ENCODE peak calls at places on chromosomes 5 and 9, in four cellular contexts. One of them, this sample, is unnamed.

GRCh38 chr5:150593593-150593992 is 46.9 kb upstream of the SYNPO start:
- DNase-seq in kidney: no peak
- DNase-seq in A673: no peak
- DNase-seq in GM23248: no peak
- DNase-seq in this sample: peak

GRCh38 chr5:153719324-153719723 is 228.9 kb downstream of the GRIA1 start:
- DNase-seq in kidney: no peak
- DNase-seq in A673: no peak
- DNase-seq in GM23248: no peak
- DNase-seq in this sample: no peak

GRCh38 chr5:172453206-172453985 is 929 bp downstream of the SH3PXD2B start:
- DNase-seq in kidney: no peak
- DNase-seq in A673: peak
- DNase-seq in GM23248: peak
- DNase-seq in this sample: peak

GRCh38 chr5:132389453-132390286 is 20.2 kb downstream of the SLC22A5 start:
- DNase-seq in kidney: peak
- DNase-seq in A673: peak
- DNase-seq in GM23248: peak
- DNase-seq in this sample: peak

GRCh38 chr9:69542048-69542447 is 130.1 kb downstream of the APBA1 start:
- DNase-seq in kidney: no peak
- DNase-seq in A673: no peak
- DNase-seq in GM23248: no peak
- DNase-seq in this sample: no peak

GRCh38 chr9:125674981-125675973 is 31.7 kb downstream of the MAPKAP1 start:
- DNase-seq in kidney: no peak
- DNase-seq in A673: peak
- DNase-seq in GM23248: peak
- DNase-seq in this sample: peak

GRCh38 chr5:109694451-109694891 is 4.7 kb downstream of the MAN2A1 start:
- DNase-seq in kidney: no peak
- DNase-seq in A673: no peak
- DNase-seq in GM23248: peak
- DNase-seq in this sample: peak

GRCh38 chr5:178460598-178461425 is 129.4 kb downstream of the COL23A1 start:
- DNase-seq in kidney: peak
- DNase-seq in A673: peak
- DNase-seq in GM23248: peak
- DNase-seq in this sample: peak

GRCh38 chr9:131951905-131952304 is 127.8 kb downstream of the MED27 start:
- DNase-seq in kidney: peak
- DNase-seq in A673: no peak
- DNase-seq in GM23248: peak
- DNase-seq in this sample: peak

GRCh38 chr9:129138144-129138462 is 26.9 kb downstream of the PTPA start:
- DNase-seq in kidney: peak
- DNase-seq in A673: no peak
- DNase-seq in GM23248: peak
- DNase-seq in this sample: no peak

GRCh38 chr9:20364954-20365353 is 257.3 kb downstream of the MLLT3 start:
- DNase-seq in kidney: no peak
- DNase-seq in A673: peak
- DNase-seq in GM23248: no peak
- DNase-seq in this sample: no peak

GRCh38 chr9:135858491-135859185 is 48.7 kb downstream of the CAMSAP1 start:
- DNase-seq in kidney: no peak
- DNase-seq in A673: no peak
- DNase-seq in GM23248: peak
- DNase-seq in this sample: no peak

GRCh38 chr5:181069767-181070491 is 29.9 kb downstream of the BTNL9 start:
- DNase-seq in kidney: no peak
- DNase-seq in A673: no peak
- DNase-seq in GM23248: peak
- DNase-seq in this sample: no peak

GRCh38 chr5:181064987-181065386 is 24.9 kb downstream of the BTNL9 start:
- DNase-seq in kidney: no peak
- DNase-seq in A673: no peak
- DNase-seq in GM23248: no peak
- DNase-seq in this sample: no peak

GRCh38 chr5:181071257-181071656 is 31.2 kb downstream of the BTNL9 start:
- DNase-seq in kidney: no peak
- DNase-seq in A673: no peak
- DNase-seq in GM23248: no peak
- DNase-seq in this sample: no peak

GRCh38 chr5:181070523-181070922 is 30.5 kb downstream of the BTNL9 start:
- DNase-seq in kidney: no peak
- DNase-seq in A673: no peak
- DNase-seq in GM23248: no peak
- DNase-seq in this sample: no peak
- H3K4me3 ChIP-seq in kidney: no peak
- H3K4me3 ChIP-seq in A673: no peak
- H3K4me3 ChIP-seq in GM23248: no peak
- H3K4me3 ChIP-seq in this sample: no peak

GRCh38 chr5:163916376-163916775 is 411.0 kb downstream of the MAT2B start:
- DNase-seq in kidney: no peak
- DNase-seq in A673: no peak
- DNase-seq in GM23248: no peak
- DNase-seq in this sample: peak

GRCh38 chr5:163916856-163917255 is 411.4 kb downstream of the MAT2B start:
- DNase-seq in kidney: no peak
- DNase-seq in A673: no peak
- DNase-seq in GM23248: no peak
- DNase-seq in this sample: peak

GRCh38 chr5:163914911-163915310 is 409.5 kb downstream of the MAT2B start:
- DNase-seq in kidney: no peak
- DNase-seq in A673: no peak
- DNase-seq in GM23248: no peak
- DNase-seq in this sample: no peak

GRCh38 chr5:163913548-163913947 is 408.1 kb downstream of the MAT2B start:
- DNase-seq in kidney: no peak
- DNase-seq in A673: no peak
- DNase-seq in GM23248: peak
- DNase-seq in this sample: peak

GRCh38 chr5:163915481-163915961 is 410.1 kb downstream of the MAT2B start:
- DNase-seq in kidney: peak
- DNase-seq in A673: no peak
- DNase-seq in GM23248: no peak
- DNase-seq in this sample: peak
- H3K4me3 ChIP-seq in kidney: no peak
- H3K4me3 ChIP-seq in A673: no peak
- H3K4me3 ChIP-seq in GM23248: no peak
- H3K4me3 ChIP-seq in this sample: no peak

DNA sequence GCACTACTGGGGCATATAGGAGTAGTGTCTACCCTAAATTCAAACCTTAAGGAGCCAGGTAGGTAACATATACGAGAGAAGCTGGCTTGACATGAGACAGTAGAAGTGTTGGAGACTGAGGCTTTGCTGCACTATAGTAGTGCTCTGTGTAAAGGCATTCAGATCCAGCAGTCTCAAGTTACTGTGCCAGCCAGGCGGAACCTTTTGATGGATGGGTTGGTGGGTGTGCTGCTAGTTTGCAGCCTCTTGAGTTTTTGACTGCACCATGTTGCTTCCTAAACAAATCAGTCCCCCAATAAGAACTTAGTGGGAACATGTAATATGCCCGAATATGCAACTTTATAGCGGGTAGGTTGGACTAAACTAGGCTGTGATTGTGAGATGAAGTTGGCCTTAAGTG is 1.5 kb downstream of the CLTA start:
- DNase-seq in kidney: no peak
- DNase-seq in A673: peak
- DNase-seq in GM23248: peak
- DNase-seq in this sample: no peak
- H3K4me3 ChIP-seq in kidney: peak
- H3K4me3 ChIP-seq in A673: peak
- H3K4me3 ChIP-seq in GM23248: peak
- H3K4me3 ChIP-seq in this sample: peak

DNA sequence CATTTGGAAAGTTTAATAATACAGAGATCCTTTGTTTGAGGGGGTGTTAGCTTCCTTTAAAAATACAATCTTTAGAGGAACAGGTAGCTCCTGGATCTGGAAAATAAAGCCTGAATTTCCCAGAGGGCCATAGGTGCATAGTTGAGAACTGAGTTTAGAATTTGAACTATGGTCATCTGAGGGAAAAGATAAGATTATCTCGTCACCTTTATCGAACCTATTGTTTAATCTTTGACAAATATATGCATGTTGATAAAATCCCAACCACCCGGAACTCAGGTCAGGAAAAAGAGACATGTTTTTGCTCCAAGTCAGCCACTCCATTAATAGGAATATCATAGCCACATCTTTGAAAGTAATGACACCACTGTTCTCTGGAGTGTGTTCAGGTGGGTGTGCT is 91.7 kb upstream of the FAM169A start:
- DNase-seq in kidney: no peak
- DNase-seq in A673: no peak
- DNase-seq in GM23248: no peak
- DNase-seq in this sample: no peak
- H3K4me3 ChIP-seq in kidney: no peak
- H3K4me3 ChIP-seq in A673: no peak
- H3K4me3 ChIP-seq in GM23248: no peak
- H3K4me3 ChIP-seq in this sample: no peak

GRCh38 chr5:149356391-149356790 is 1.5 kb upstream of the PCYOX1L start:
- DNase-seq in kidney: no peak
- DNase-seq in A673: no peak
- DNase-seq in GM23248: peak
- DNase-seq in this sample: no peak

GRCh38 chr5:149358294-149358651 is 427 bp downstream of the PCYOX1L start:
- DNase-seq in kidney: peak
- DNase-seq in A673: no peak
- DNase-seq in GM23248: peak
- DNase-seq in this sample: no peak

GRCh38 chr5:149357370-149358293 is at the start of gene PCYOX1L:
- DNase-seq in kidney: peak
- DNase-seq in A673: peak
- DNase-seq in GM23248: peak
- DNase-seq in this sample: peak

GRCh38 chr5:149360262-149360661 is 2.4 kb downstream of the PCYOX1L start:
- DNase-seq in kidney: no peak
- DNase-seq in A673: no peak
- DNase-seq in GM23248: no peak
- DNase-seq in this sample: no peak

DNA sequence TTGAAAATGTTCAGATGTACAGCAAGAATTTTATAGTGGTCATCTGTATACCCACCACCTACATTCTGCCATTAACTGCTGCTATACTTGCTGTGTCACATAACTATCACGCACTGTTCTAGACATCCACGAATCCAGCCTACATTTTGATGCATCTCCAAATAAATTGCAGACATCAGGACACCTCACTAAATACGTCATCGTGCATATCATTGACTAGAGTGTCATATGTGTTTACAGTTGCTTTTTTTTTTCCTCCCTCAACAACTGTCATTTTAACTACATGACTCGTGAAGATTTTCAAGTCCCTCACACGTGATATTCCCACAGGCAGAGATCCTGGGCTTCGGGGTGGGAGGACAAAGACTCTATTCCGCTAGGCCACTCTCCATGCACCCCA is 972 bp downstream of the PCYOX1L start:
- DNase-seq in kidney: no peak
- DNase-seq in A673: no peak
- DNase-seq in GM23248: peak
- DNase-seq in this sample: no peak
- H3K4me3 ChIP-seq in kidney: no peak
- H3K4me3 ChIP-seq in A673: peak
- H3K4me3 ChIP-seq in GM23248: peak
- H3K4me3 ChIP-seq in this sample: peak

DNA sequence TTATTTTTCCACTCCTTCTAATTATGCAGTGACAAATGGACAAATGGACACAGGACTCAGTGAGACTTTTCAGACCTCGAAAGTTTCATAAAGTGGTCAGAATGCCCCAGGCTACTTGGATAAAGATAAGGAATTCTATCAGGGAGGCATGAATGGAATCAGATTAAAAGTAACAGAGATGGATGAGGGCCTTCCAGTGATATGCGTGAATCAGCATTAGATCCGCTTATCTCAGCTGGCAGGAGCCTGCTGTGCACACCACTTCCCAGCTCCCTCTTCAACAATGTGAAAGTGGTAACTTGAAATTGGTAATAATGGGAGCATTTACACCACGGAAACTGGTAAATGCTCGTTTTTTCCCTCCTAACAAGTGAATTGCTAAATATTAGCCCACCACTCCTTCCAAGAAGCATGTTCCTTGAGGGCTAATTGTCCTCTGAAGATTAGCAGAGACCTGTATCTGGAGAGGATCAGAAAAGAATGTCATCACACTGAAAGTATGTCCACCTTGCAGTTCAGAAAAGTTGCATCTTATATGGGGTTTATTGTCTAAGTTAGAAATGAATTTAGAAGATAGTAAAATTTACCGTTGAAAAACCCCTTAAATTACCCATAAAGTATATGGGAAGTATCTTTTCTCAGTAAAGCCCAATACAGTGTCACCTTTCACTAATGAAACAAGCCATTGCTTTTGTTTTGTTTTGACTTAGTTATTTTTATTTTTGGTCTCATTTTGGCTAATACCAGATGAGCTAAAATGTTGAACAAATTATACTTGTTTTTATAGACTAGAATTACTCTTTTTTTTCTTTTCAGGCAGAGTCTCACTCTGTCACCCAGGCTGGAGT is 125.3 kb downstream of the DPYSL3 start:
- DNase-seq in kidney: no peak
- DNase-seq in A673: peak
- DNase-seq in GM23248: no peak
- DNase-seq in this sample: no peak
- H3K4me3 ChIP-seq in kidney: no peak
- H3K4me3 ChIP-seq in A673: no peak
- H3K4me3 ChIP-seq in GM23248: no peak
- H3K4me3 ChIP-seq in this sample: no peak

DNA sequence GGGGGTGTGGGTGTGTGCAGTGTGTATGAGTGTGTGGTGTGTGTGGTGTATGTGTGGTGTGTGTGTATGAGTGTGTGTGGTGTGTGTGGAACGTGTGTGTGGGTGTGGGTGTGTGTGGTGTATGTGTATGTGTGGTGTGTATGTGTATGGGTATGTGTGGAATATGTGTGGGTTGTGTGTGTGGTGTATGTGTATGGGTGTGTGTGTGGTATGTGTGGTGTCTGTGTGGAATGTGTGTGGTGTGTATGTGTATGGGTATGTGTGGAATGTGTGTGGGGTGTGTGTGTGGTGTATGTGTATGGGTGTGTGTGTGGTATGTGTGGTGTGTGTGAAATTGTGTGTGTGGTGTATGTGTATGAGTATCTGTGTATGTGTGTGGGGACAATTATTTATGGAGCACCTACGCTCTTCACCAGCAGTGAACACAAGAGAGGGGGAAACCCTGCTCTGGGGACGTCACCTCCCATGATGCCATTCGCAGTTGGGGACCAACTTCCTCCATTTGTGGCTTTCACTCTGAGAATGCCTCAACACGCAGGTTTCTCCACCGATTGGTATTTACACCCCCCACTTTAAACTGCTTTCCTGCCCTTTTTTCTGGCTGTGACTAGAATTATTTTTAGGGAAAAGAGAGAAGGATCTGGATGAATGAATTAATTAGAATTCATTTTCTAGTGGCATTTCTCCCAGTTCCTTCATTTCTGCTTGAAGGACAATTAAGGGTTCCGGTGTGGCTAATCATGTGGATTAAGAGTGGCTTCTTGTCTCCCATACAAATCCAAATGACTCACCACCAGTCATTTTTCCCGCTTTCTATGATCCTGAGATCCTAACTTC is 238.1 kb downstream of the ROR2 start:
- DNase-seq in kidney: no peak
- DNase-seq in A673: peak
- DNase-seq in GM23248: peak
- DNase-seq in this sample: peak
- H3K4me3 ChIP-seq in kidney: peak
- H3K4me3 ChIP-seq in A673: no peak
- H3K4me3 ChIP-seq in GM23248: no peak
- H3K4me3 ChIP-seq in this sample: no peak

This sample was measured in fibroblast of pulmonary artery.